ENCODE peak calls at places on chromosomes 4 and X, in six cellular contexts. N is left ventricle myocardium inferior, X is esophagus squamous epithelium, T is body of pancreas, Z is colonic mucosa, A is left lung. S is an unnamed sample.
A peak's percentile ranks its signal among the peaks of the same experiment; 100 is the strongest.

GRCh38 chr4:146520894-146521542 is 722 bp downstream of the SLC10A7 start:
- DNase-seq in N (no peak), X (no peak), T (peak; percentile 65), Z (peak; percentile 67), A (no peak), S (no peak)

GRCh38 chr4:94262163-94263016 is 54.7 kb downstream of the SMARCAD1 start:
- DNase-seq in N (no peak), X (no peak), T (no peak), Z (no peak), A (no peak), S (no peak)

GRCh38 chrX:66064261-66064660 is 24.4 kb upstream of the VSIG4 start:
- DNase-seq in N (no peak), X (no peak), T (no peak), Z (no peak), A (no peak), S (no peak)

GRCh38 chr4:142474398-142475087 is 371.6 kb downstream of the INPP4B start:
- DNase-seq in N (no peak), X (no peak), T (peak; percentile 44), Z (no peak), A (no peak), S (no peak)

GRCh38 chrX:55008571-55009358 is 8.6 kb downstream of the APEX2 start:
- DNase-seq in N (peak; percentile 20), X (no peak), T (no peak), Z (no peak), A (no peak), S (no peak)

GRCh38 chrX:1453951-1454785 is 1.5 kb upstream of the ASMTL start:
- DNase-seq in N (peak; percentile 84), X (no peak), T (peak; percentile 82), Z (peak; percentile 92), A (peak; percentile 97), S (peak; percentile 94)

GRCh38 chrX:136954930-136955329 is 74.4 kb upstream of the RBMX start:
- DNase-seq in N (no peak), X (no peak), T (no peak), Z (no peak), A (no peak), S (no peak)

GRCh38 chr4:121650741-121651140 is 46.0 kb downstream of the ANXA5 start:
- DNase-seq in N (no peak), X (no peak), T (no peak), Z (no peak), A (no peak), S (no peak)

GRCh38 chrX:149512225-149512885 is 7.2 kb upstream of the IDS start:
- DNase-seq in N (peak; percentile 35), X (no peak), T (peak; percentile 77), Z (peak; percentile 53), A (no peak), S (peak; percentile 62)

GRCh38 chr4:186765138-186765537 is 41.5 kb upstream of the FAT1 start:
- DNase-seq in N (no peak), X (no peak), T (no peak), Z (peak; percentile 82), A (no peak), S (no peak)

GRCh38 chr4:56506110-56506705 is 617 bp downstream of the ARL9 start:
- DNase-seq in N (no peak), X (no peak), T (no peak), Z (no peak), A (no peak), S (no peak)

GRCh38 chrX:3713225-3713936 is at the start of gene PRKX:
- DNase-seq in N (peak; percentile 49), X (peak; percentile 11), T (peak; percentile 61), Z (peak; percentile 77), A (peak; percentile 89), S (peak; percentile 81)

GRCh38 chr4:40038972-40039371 is 17.7 kb upstream of the N4BP2 start:
- DNase-seq in N (no peak), X (no peak), T (no peak), Z (no peak), A (no peak), S (no peak)

GRCh38 chrX:144791298-144791697 is 456.0 kb upstream of the SPANXN1 start:
- DNase-seq in N (no peak), X (no peak), T (no peak), Z (no peak), A (no peak), S (no peak)

GRCh38 chrX:21926116-21926515 is 14.4 kb upstream of the SMS start:
- DNase-seq in N (no peak), X (no peak), T (no peak), Z (no peak), A (no peak), S (no peak)

GRCh38 chrX:24487576-24487975 is 22.5 kb downstream of the PDK3 start:
- DNase-seq in N (no peak), X (no peak), T (no peak), Z (no peak), A (no peak), S (no peak)

GRCh38 chr4:105624530-105624929 is 72.1 kb downstream of the ARHGEF38 start:
- DNase-seq in N (peak; percentile 19), X (no peak), T (peak; percentile 61), Z (peak; percentile 27), A (no peak), S (no peak)

GRCh38 chr4:16225681-16225995 is 633 bp downstream of the TAPT1 start:
- DNase-seq in N (no peak), X (no peak), T (no peak), Z (no peak), A (no peak), S (no peak)

GRCh38 chr4:24394041-24394440 is 190.3 kb downstream of the DHX15 start:
- DNase-seq in N (no peak), X (no peak), T (no peak), Z (no peak), A (no peak), S (no peak)

GRCh38 chr4:155973639-155974475 is 20.2 kb upstream of the CTSO start:
- DNase-seq in N (no peak), X (no peak), T (no peak), Z (no peak), A (no peak), S (no peak)

GRCh38 chr4:56817840-56818491 is 3.5 kb downstream of the SPINK2 start:
- DNase-seq in N (no peak), X (no peak), T (no peak), Z (no peak), A (no peak), S (no peak)

GRCh38 chr4:103887191-103887590 is 167.4 kb upstream of the TACR3 start:
- DNase-seq in N (no peak), X (no peak), T (no peak), Z (no peak), A (no peak), S (no peak)

GRCh38 chrX:43474321-43474720 is 181.8 kb upstream of the MAOA start:
- DNase-seq in N (no peak), X (no peak), T (no peak), Z (no peak), A (no peak), S (no peak)

GRCh38 chrX:3653111-3653510 is 60.3 kb downstream of the PRKX start:
- DNase-seq in N (no peak), X (no peak), T (no peak), Z (no peak), A (no peak), S (no peak)

GRCh38 chr4:109886303-109886702 is 26.4 kb upstream of the EGF start:
- DNase-seq in N (no peak), X (no peak), T (no peak), Z (no peak), A (no peak), S (no peak)

GRCh38 chr4:76689079-76689817 is 208.7 kb downstream of the SOWAHB start:
- DNase-seq in N (peak; percentile 40), X (no peak), T (peak; percentile 76), Z (peak; percentile 58), A (peak; percentile 80), S (peak; percentile 75)

GRCh38 chr4:76690091-76690905 is 207.6 kb downstream of the SOWAHB start:
- DNase-seq in N (no peak), X (no peak), T (peak; percentile 40), Z (no peak), A (no peak), S (no peak)

GRCh38 chr4:76690906-76691275 is 207.1 kb downstream of the SOWAHB start:
- DNase-seq in N (no peak), X (no peak), T (no peak), Z (peak; percentile 55), A (no peak), S (no peak)

GRCh38 chr4:76688737-76689078 is 209.2 kb downstream of the SOWAHB start:
- DNase-seq in N (no peak), X (no peak), T (peak; percentile 8), Z (no peak), A (no peak), S (no peak)

DNA sequence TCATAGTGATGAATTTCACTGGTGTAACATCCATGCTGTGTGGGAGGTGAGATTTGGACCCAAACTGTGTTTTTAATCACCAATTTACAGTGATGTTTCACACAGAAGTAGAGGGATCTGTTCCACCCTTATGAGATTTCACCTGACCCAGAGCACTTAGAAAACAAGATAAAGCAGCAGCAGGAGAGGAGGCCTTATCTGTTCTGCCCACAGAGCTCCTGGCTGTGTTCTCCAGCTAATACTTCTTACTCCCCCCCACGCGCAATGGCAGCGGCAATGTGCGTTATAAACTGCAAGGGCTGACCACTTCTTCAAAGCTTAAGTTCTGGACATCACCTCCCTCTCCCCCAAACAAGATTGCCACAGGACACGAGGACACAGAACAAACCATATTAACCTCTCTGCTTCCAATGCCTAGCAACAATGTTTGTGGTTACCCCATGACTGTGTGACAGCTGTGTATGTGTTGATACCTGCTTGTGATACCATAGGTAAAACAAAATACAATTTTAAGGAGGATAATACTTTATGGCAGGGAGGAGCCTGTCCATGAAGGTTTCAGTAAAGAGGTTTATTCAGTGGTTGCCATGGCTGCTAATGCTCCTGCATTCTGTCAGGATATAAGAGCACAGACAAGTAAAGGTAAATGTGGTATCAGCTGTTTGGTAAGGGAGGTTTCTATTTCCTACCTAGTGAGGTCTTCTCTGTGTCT is 210.1 kb downstream of the SOWAHB start:
- DNase-seq in N (no peak), X (no peak), T (no peak), Z (no peak), A (no peak), S (no peak)
- H3K27ac ChIP-seq in N (peak overlapping the region; percentile 51), X (peak overlapping the region; percentile 11), T (no peak overlapping the region), Z (peak overlapping the region; percentile 84), A (no peak overlapping the region), S (no peak overlapping the region)

GRCh38 chrX:133983974-133984578 is 1.3 kb downstream of the GPC3 start:
- DNase-seq in N (no peak), X (no peak), T (no peak), Z (no peak), A (peak; percentile 44), S (no peak)
- H3K4me1 ChIP-seq in N (peaks cover 4% of the 10 kb centered on the region), X (peaks cover 19% of the 10 kb centered on the region), T (peaks cover 6% of the 10 kb centered on the region), Z (no peaks in the 10 kb centered on the region), A (peaks cover 5% of the 10 kb centered on the region), S (no peaks in the 10 kb centered on the region)

GRCh38 chr4:30727409-30727808 is 7.2 kb downstream of the PCDH7 start:
- DNase-seq in N (no peak), X (no peak), T (no peak), Z (no peak), A (no peak), S (no peak)
- H3K4me3 ChIP-seq in N (peak overlapping the region; percentile 77), X (peak overlapping the region; percentile 6), T (no peak overlapping the region), Z (no peak overlapping the region), A (no peak overlapping the region), S (no peak overlapping the region)

DNA sequence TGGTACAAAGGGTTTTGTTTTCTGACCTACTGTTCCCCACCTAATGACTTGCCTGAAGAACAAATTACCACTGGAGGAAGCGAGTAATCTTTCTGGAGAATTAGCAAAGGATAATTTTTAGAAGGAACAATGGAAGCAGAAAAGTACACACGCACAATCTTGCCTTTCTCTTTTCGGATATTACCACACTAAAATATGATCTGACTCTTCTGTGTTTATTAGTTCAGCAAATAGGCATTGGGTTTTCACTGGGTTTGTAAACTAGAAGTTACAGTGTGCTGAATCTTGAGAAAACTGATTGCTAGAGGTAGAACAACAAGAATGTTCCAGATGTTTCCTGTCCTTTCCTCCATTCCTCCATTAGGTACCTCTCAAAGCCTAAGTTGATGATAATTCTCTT is 436.0 kb downstream of the PACRGL start:
- DNase-seq in N (no peak), X (no peak), T (no peak), Z (no peak), A (no peak), S (no peak)
- H3K27ac ChIP-seq in N (no peak overlapping the region), X (no peak overlapping the region), T (no peak overlapping the region), Z (no peak overlapping the region), A (no peak overlapping the region), S (no peak overlapping the region)